ENCODE peak calls at places on chromosomes 2 and 18, in four cellular contexts. P is A673, D is HL-60, Q is IMR-90. Z is an unnamed sample.
A peak's percentile ranks its signal among the peaks of the same experiment; 100 is the strongest.

GRCh38 chr2:29079887-29080286 is 5.6 kb upstream of the PCARE start:
- DNase-seq in P (no peak), D (no peak), Q (no peak), Z (no peak)

GRCh38 chr2:204264746-204265145 is 280.5 kb upstream of the PARD3B start:
- DNase-seq in P (no peak), D (no peak), Q (no peak), Z (no peak)

GRCh38 chr2:102385522-102385921 is 29.9 kb downstream of the IL18R1 start:
- DNase-seq in P (no peak), D (no peak), Q (no peak), Z (no peak)

GRCh38 chr2:26313446-26313845 is 32.5 kb upstream of the SELENOI start:
- DNase-seq in P (no peak), D (no peak), Q (no peak), Z (no peak)

GRCh38 chr2:18067980-18068379 is 189.5 kb downstream of the KCNS3 start:
- DNase-seq in P (no peak), D (no peak), Q (no peak), Z (no peak)

GRCh38 chr2:43169091-43169936 is 57.1 kb downstream of the ZFP36L2 start:
- DNase-seq in P (no peak), D (peak; percentile 94), Q (no peak), Z (no peak)

GRCh38 chr2:214006601-214007000 is 404.3 kb upstream of the VWC2L start:
- DNase-seq in P (no peak), D (no peak), Q (peak; percentile 5), Z (no peak)

GRCh38 chr2:43135583-43135982 is 90.8 kb downstream of the ZFP36L2 start:
- DNase-seq in P (no peak), D (no peak), Q (no peak), Z (no peak)

GRCh38 chr2:85308951-85309555 is 18.7 kb downstream of the TGOLN2 start:
- DNase-seq in P (no peak), D (no peak), Q (peak; percentile 67), Z (peak; percentile 42)

GRCh38 chr2:72911256-72911655 is 6.1 kb upstream of the EMX1 start:
- DNase-seq in P (no peak), D (no peak), Q (no peak), Z (peak; percentile 26)

GRCh38 chr2:112646102-112646719 is 472 bp downstream of the SLC20A1 start:
- DNase-seq in P (peak; percentile 78), D (no peak), Q (no peak), Z (no peak)

GRCh38 chr2:17538844-17539554 is 1.5 kb upstream of the VSNL1 start:
- DNase-seq in P (peak; percentile 93), D (no peak), Q (peak; percentile 41), Z (peak; percentile 40)

GRCh38 chr2:75142081-75142480 is 57.2 kb downstream of the TACR1 start:
- DNase-seq in P (no peak), D (no peak), Q (no peak), Z (peak; percentile 86)

GRCh38 chr2:12089496-12089895 is 343.1 kb downstream of the LPIN1 start:
- DNase-seq in P (no peak), D (no peak), Q (no peak), Z (no peak)

GRCh38 chr2:23900133-23900926 is 26.6 kb downstream of the ATAD2B start:
- DNase-seq in P (peak; percentile 21), D (no peak), Q (peak; percentile 69), Z (no peak)

GRCh38 chr2:137420744-137421143 is 543.5 kb upstream of the HNMT start:
- DNase-seq in P (no peak), D (no peak), Q (no peak), Z (peak; percentile 33)

GRCh38 chr18:24138281-24138883 is 480 bp upstream of the CABYR start:
- DNase-seq in P (no peak), D (no peak), Q (no peak), Z (no peak)

GRCh38 chr2:49045083-49045482 is 109.2 kb downstream of the FSHR start:
- DNase-seq in P (no peak), D (no peak), Q (no peak), Z (no peak)

GRCh38 chr2:178530625-178531142 is 50.4 kb downstream of the PLEKHA3 start:
- DNase-seq in P (no peak), D (peak; percentile 46), Q (no peak), Z (no peak)

GRCh38 chr2:71897145-71897495 is 250.5 kb downstream of the CYP26B1 start:
- DNase-seq in P (no peak), D (no peak), Q (no peak), Z (no peak)

GRCh38 chr2:216516730-216517350 is 18.2 kb downstream of the RPL37A start:
- DNase-seq in P (peak; percentile 76), D (peak; percentile 17), Q (peak; percentile 74), Z (peak; percentile 54)

GRCh38 chr2:217946071-217946470 is 56.7 kb downstream of the TNS1 start:
- DNase-seq in P (no peak), D (no peak), Q (no peak), Z (no peak)

GRCh38 chr2:199488772-199489400 is 31.1 kb upstream of the SATB2 start:
- DNase-seq in P (peak; percentile 83), D (peak; percentile 20), Q (peak; percentile 59), Z (peak; percentile 53)

GRCh38 chr18:52422985-52423601 is 83.1 kb downstream of the DCC start:
- DNase-seq in P (peak; percentile 83), D (no peak), Q (no peak), Z (no peak)

GRCh38 chr2:162989507-162989906 is 150.9 kb upstream of the KCNH7 start:
- DNase-seq in P (no peak), D (no peak), Q (no peak), Z (no peak)

GRCh38 chr2:26588576-26588975 is 52.6 kb downstream of the CIB4 start:
- DNase-seq in P (no peak), D (no peak), Q (no peak), Z (no peak)

GRCh38 chr2:102025583-102026267 is 34.0 kb downstream of the IL1R2 start:
- DNase-seq in P (no peak), D (no peak), Q (no peak), Z (no peak)

GRCh38 chr18:57585846-57586242 is 658 bp downstream of the FECH start:
- DNase-seq in P (peak; percentile 19), D (no peak), Q (no peak), Z (no peak)

GRCh38 chr18:57585421-57585820 is 1.1 kb downstream of the FECH start:
- DNase-seq in P (no peak), D (no peak), Q (peak; percentile 40), Z (no peak)

GRCh38 chr18:57587262-57587661 is 760 bp upstream of the FECH start:
- DNase-seq in P (no peak), D (no peak), Q (no peak), Z (no peak)

GRCh38 chr18:57589162-57589561 is 2.7 kb upstream of the FECH start:
- DNase-seq in P (no peak), D (no peak), Q (no peak), Z (no peak)

GRCh38 chr18:57586243-57587049 is at the start of gene FECH:
- DNase-seq in P (peak; percentile 62), D (peak; percentile 67), Q (peak; percentile 71), Z (peak; percentile 77)
- TF ChIP-seq CTCF in P (no peak), D (no peak), Q (peak; percentile 4), Z (no peak)

GRCh38 chr2:47429795-47430194 is 26.8 kb downstream of the MSH2 start:
- DNase-seq in P (no peak), D (no peak), Q (peak; percentile 62), Z (peak; percentile 68)
- H3K4me3 ChIP-seq in P (no peak overlapping the region), D (no peak overlapping the region), Q (no peak overlapping the region), Z (no peak overlapping the region)

GRCh38 chr2:156986339-156986988 is 271.0 kb upstream of the GALNT5 start:
- DNase-seq in P (no peak), D (no peak), Q (no peak), Z (no peak)
- TF ChIP-seq CTCF in P (no peak), D (no peak), Q (no peak), Z (no peak)

GRCh38 chr2:219087371-219087770 is 26.6 kb upstream of the IHH start:
- DNase-seq in P (no peak), D (no peak), Q (no peak), Z (no peak)
- H3K4me3 ChIP-seq in P (no peak overlapping the region), D (no peak overlapping the region), Q (no peak overlapping the region), Z (no peak overlapping the region)

GRCh38 chr2:225667465-225667864 is 268.0 kb downstream of the NYAP2 start:
- DNase-seq in P (peak; percentile 70), D (no peak), Q (no peak), Z (no peak)

GRCh38 chr2:225668606-225669266 is 269.2 kb downstream of the NYAP2 start:
- DNase-seq in P (peak; percentile 91), D (peak; percentile 25), Q (peak; percentile 81), Z (peak; percentile 72)

DNA sequence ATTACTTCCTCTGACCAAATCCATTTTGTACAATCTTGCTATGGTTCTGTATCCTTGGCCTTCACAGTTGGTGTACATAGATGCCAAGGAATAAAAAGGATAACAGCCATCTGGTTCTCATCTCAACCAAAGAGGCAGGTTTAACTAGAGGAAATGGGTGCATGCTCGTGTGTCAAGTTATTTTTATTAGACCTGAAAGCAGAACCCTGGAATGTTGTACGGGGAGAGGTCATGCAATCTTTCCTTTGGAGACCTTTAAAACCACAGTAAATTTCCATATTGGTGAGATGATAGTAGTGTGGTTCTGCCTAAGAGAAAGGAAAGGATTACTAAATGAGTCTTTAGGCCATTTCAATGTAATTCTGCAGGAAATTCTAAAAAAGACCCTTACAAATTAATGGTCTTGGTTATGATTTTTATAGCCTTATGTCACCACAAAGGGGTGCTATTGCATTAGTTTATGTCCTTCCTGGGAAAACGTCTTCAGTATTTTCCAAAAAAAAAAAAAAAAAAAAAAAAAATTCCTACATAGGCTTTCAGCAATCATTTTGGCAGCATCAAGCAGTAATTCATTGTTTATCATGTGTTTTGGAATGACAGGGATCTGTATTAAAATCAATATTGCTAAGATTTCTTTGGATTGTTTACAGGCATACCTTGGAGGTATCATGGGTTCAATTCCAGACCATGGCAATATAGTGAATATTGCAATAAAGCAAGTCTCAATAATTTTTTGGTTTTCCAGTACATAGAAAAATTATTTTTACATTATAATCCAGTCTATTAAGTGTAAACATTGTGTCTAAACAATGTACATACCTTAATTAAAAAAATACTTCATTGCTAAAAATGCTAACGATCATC is 270.8 kb downstream of the NYAP2 start:
- DNase-seq in P (peak; percentile 86), D (no peak), Q (peak; percentile 74), Z (peak; percentile 60)
- TF ChIP-seq CTCF in P (peak; percentile 68), D (no peak), Q (peak; percentile 73), Z (peak; percentile 63)

DNA sequence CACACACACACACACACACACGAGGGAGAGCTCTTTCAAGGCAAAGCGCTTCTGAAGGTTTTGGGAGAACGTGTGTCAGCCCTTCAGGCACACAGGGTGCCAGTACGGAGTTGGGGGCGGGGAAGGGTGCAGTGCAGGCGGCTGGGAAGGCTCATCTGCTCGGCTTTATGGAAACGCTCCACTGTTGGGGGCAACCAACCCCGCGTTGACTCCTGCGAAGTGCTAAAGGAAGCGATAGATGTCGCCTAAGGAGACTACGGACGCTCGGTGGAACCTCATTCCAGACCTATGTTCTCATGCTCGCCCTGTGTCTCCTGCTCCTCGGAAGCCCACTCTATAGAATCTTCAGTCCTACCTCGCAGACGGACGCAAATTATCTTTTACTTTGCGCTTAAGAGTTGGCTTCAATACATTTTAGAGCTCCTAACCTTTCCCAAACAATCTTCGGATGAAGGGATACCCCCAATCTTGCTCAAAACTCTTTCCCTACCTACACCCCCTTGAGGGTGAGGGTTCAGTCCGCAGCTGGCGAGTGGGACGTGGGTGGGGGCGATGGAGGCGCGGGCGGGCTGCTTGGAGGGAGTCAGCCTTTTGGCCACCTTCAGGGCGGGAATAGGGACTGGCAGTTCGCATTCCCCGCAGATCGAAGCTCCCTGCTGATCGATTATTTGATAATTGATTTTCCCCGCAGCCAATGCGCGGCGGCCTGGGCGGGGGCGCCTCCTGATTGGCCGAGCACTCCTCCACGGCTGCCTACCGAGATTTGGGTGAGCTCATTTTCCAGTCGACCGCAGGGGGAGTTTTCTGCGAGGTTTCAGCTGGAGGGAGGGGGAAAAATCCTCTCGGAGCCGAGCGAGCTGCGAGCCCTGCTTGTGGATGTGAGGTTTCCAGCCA is 1.9 kb upstream of the MEIS1 start:
- DNase-seq in P (peak; percentile 98), D (no peak), Q (peak; percentile 98), Z (peak; percentile 98)
- H3K4me3 ChIP-seq in P (peak overlapping the region; percentile 59), D (no peak overlapping the region), Q (peak overlapping the region; percentile 99), Z (peak overlapping the region; percentile 88)